ENCODE peak calls at places on chromosomes 6 and 20, in five cellular contexts. One of them, this sample, is unnamed.

GRCh38 chr6:107956586-107957164 is 1.3 kb downstream of the SEC63 start:
- DNase-seq in IMR-90: peak; percentile 65
- DNase-seq in H7: no peak
- DNase-seq in naive thymus-derived CD4-positive, alpha-beta T cell: no peak
- DNase-seq in fibroblast of lung: peak; percentile 75
- DNase-seq in this sample: no peak

GRCh38 chr6:113375950-113376846 is 480.9 kb upstream of the MARCKS start:
- DNase-seq in H7: no peak
- DNase-seq in naive thymus-derived CD4-positive, alpha-beta T cell: no peak
- DNase-seq in IMR-90: peak; percentile 84
- DNase-seq in fibroblast of lung: peak; percentile 50
- DNase-seq in this sample: no peak

GRCh38 chr6:56734334-56734733 is 91.6 kb upstream of the DST start:
- DNase-seq in naive thymus-derived CD4-positive, alpha-beta T cell: no peak
- DNase-seq in fibroblast of lung: no peak
- DNase-seq in IMR-90: no peak
- DNase-seq in H7: no peak
- DNase-seq in this sample: no peak

GRCh38 chr20:44271915-44272663 is 25.0 kb downstream of the GDAP1L1 start:
- DNase-seq in IMR-90: no peak
- DNase-seq in naive thymus-derived CD4-positive, alpha-beta T cell: peak; percentile 7
- DNase-seq in fibroblast of lung: no peak
- DNase-seq in H7: peak; percentile 82
- DNase-seq in this sample: no peak

GRCh38 chr6:170383466-170384075 is 77.0 kb downstream of the FAM120B start:
- DNase-seq in H7: no peak
- DNase-seq in naive thymus-derived CD4-positive, alpha-beta T cell: no peak
- DNase-seq in fibroblast of lung: no peak
- DNase-seq in IMR-90: no peak
- DNase-seq in this sample: no peak

GRCh38 chr20:59392741-59393140 is 92.3 kb downstream of the EDN3 start:
- DNase-seq in IMR-90: no peak
- DNase-seq in naive thymus-derived CD4-positive, alpha-beta T cell: no peak
- DNase-seq in fibroblast of lung: no peak
- DNase-seq in H7: no peak
- DNase-seq in this sample: no peak

GRCh38 chr6:34177181-34177591 is 31.3 kb upstream of the GRM4 start:
- DNase-seq in IMR-90: no peak
- DNase-seq in H7: peak; percentile 33
- DNase-seq in naive thymus-derived CD4-positive, alpha-beta T cell: no peak
- DNase-seq in fibroblast of lung: no peak
- DNase-seq in this sample: no peak

GRCh38 chr20:25672659-25673058 is 24.0 kb downstream of the ZNF337 start:
- DNase-seq in fibroblast of lung: no peak
- DNase-seq in naive thymus-derived CD4-positive, alpha-beta T cell: no peak
- DNase-seq in IMR-90: no peak
- DNase-seq in H7: no peak
- DNase-seq in this sample: no peak

GRCh38 chr20:49460916-49461315 is 21.6 kb downstream of the KCNB1 start:
- DNase-seq in naive thymus-derived CD4-positive, alpha-beta T cell: no peak
- DNase-seq in IMR-90: no peak
- DNase-seq in H7: no peak
- DNase-seq in fibroblast of lung: no peak
- DNase-seq in this sample: no peak

GRCh38 chr6:63236398-63236817 is 25.1 kb downstream of the FKBP1C start:
- DNase-seq in IMR-90: no peak
- DNase-seq in fibroblast of lung: no peak
- DNase-seq in naive thymus-derived CD4-positive, alpha-beta T cell: no peak
- DNase-seq in H7: peak; percentile 9
- DNase-seq in this sample: no peak

GRCh38 chr6:124927806-124928205 is 34.4 kb upstream of the RNF217 start:
- DNase-seq in H7: no peak
- DNase-seq in IMR-90: peak; percentile 84
- DNase-seq in naive thymus-derived CD4-positive, alpha-beta T cell: no peak
- DNase-seq in fibroblast of lung: peak; percentile 38
- DNase-seq in this sample: no peak

GRCh38 chr6:26383624-26384417 is 913 bp downstream of the BTN2A2 start:
- DNase-seq in IMR-90: peak; percentile 72
- DNase-seq in fibroblast of lung: peak; percentile 75
- DNase-seq in naive thymus-derived CD4-positive, alpha-beta T cell: no peak
- DNase-seq in H7: no peak
- DNase-seq in this sample: no peak

GRCh38 chr20:33803921-33804337 is 7.2 kb upstream of the CHMP4B start:
- DNase-seq in H7: no peak
- DNase-seq in fibroblast of lung: peak; percentile 63
- DNase-seq in naive thymus-derived CD4-positive, alpha-beta T cell: no peak
- DNase-seq in IMR-90: peak; percentile 83
- DNase-seq in this sample: no peak

GRCh38 chr20:50837532-50838321 is 42.9 kb downstream of the BCAS4 start:
- DNase-seq in IMR-90: peak; percentile 83
- DNase-seq in H7: no peak
- DNase-seq in fibroblast of lung: peak; percentile 87
- DNase-seq in naive thymus-derived CD4-positive, alpha-beta T cell: no peak
- DNase-seq in this sample: no peak

GRCh38 chr6:52598123-52598823 is 21.4 kb upstream of the TRAM2 start:
- DNase-seq in fibroblast of lung: peak; percentile 81
- DNase-seq in H7: peak; percentile 80
- DNase-seq in naive thymus-derived CD4-positive, alpha-beta T cell: no peak
- DNase-seq in IMR-90: peak; percentile 74
- DNase-seq in this sample: no peak

GRCh38 chr6:132131777-132132176 is 180.6 kb upstream of the CCN2 start:
- DNase-seq in naive thymus-derived CD4-positive, alpha-beta T cell: no peak
- DNase-seq in fibroblast of lung: peak; percentile 99
- DNase-seq in IMR-90: peak; percentile 100
- DNase-seq in H7: no peak
- DNase-seq in this sample: no peak

GRCh38 chr20:52667358-52667757 is 304.8 kb upstream of the TSHZ2 start:
- DNase-seq in fibroblast of lung: no peak
- DNase-seq in IMR-90: no peak
- DNase-seq in naive thymus-derived CD4-positive, alpha-beta T cell: no peak
- DNase-seq in H7: no peak
- DNase-seq in this sample: no peak

GRCh38 chr6:161256390-161256789 is 17.5 kb downstream of the AGPAT4 start:
- DNase-seq in naive thymus-derived CD4-positive, alpha-beta T cell: no peak
- DNase-seq in H7: no peak
- DNase-seq in IMR-90: no peak
- DNase-seq in fibroblast of lung: no peak
- DNase-seq in this sample: no peak

GRCh38 chr6:26205625-26206574 is 118.7 kb downstream of the HFE start:
- DNase-seq in naive thymus-derived CD4-positive, alpha-beta T cell: no peak
- DNase-seq in fibroblast of lung: peak; percentile 74
- DNase-seq in H7: no peak
- DNase-seq in IMR-90: peak; percentile 91
- DNase-seq in this sample: no peak

GRCh38 chr6:42396720-42397119 is 55.0 kb downstream of the TRERF1 start:
- DNase-seq in fibroblast of lung: no peak
- DNase-seq in H7: peak; percentile 48
- DNase-seq in naive thymus-derived CD4-positive, alpha-beta T cell: no peak
- DNase-seq in IMR-90: no peak
- DNase-seq in this sample: no peak

GRCh38 chr6:115729036-115729435 is 331.7 kb downstream of the FRK start:
- DNase-seq in H7: no peak
- DNase-seq in IMR-90: no peak
- DNase-seq in fibroblast of lung: no peak
- DNase-seq in naive thymus-derived CD4-positive, alpha-beta T cell: no peak
- DNase-seq in this sample: no peak

GRCh38 chr6:63572733-63573139 is 456 bp downstream of the LOC128125822 start:
- DNase-seq in naive thymus-derived CD4-positive, alpha-beta T cell: no peak
- DNase-seq in IMR-90: no peak
- DNase-seq in fibroblast of lung: no peak
- DNase-seq in H7: peak; percentile 46
- DNase-seq in this sample: no peak

GRCh38 chr6:42777126-42777822 is 4.6 kb upstream of the BICRAL start:
- DNase-seq in H7: no peak
- DNase-seq in fibroblast of lung: peak; percentile 59
- DNase-seq in IMR-90: peak; percentile 73
- DNase-seq in naive thymus-derived CD4-positive, alpha-beta T cell: no peak
- DNase-seq in this sample: peak; percentile 74

GRCh38 chr20:22974354-22974753 is 60.8 kb upstream of the SSTR4 start:
- DNase-seq in naive thymus-derived CD4-positive, alpha-beta T cell: no peak
- DNase-seq in fibroblast of lung: peak; percentile 9
- DNase-seq in H7: peak; percentile 33
- DNase-seq in IMR-90: no peak
- DNase-seq in this sample: no peak

GRCh38 chr20:34129518-34130162 is 17.6 kb upstream of the EIF2S2 start:
- DNase-seq in IMR-90: peak; percentile 73
- DNase-seq in fibroblast of lung: peak; percentile 77
- DNase-seq in naive thymus-derived CD4-positive, alpha-beta T cell: peak; percentile 75
- DNase-seq in H7: peak; percentile 86
- DNase-seq in this sample: no peak

GRCh38 chr6:52157301-52157930 is 28.8 kb upstream of the IL17A start:
- DNase-seq in IMR-90: peak; percentile 3
- DNase-seq in naive thymus-derived CD4-positive, alpha-beta T cell: no peak
- DNase-seq in H7: no peak
- DNase-seq in fibroblast of lung: no peak
- DNase-seq in this sample: no peak

GRCh38 chr20:20503788-20504528 is 136.1 kb downstream of the INSM1 start:
- DNase-seq in naive thymus-derived CD4-positive, alpha-beta T cell: no peak
- DNase-seq in H7: no peak
- DNase-seq in IMR-90: no peak
- DNase-seq in fibroblast of lung: no peak
- DNase-seq in this sample: no peak

GRCh38 chr20:59961423-59961822 is 3.2 kb downstream of the CDH26 start:
- DNase-seq in IMR-90: no peak
- DNase-seq in fibroblast of lung: no peak
- DNase-seq in naive thymus-derived CD4-positive, alpha-beta T cell: no peak
- DNase-seq in H7: no peak
- DNase-seq in this sample: no peak

GRCh38 chr6:143514996-143515760 is 3.7 kb upstream of the FUCA2 start:
- DNase-seq in IMR-90: no peak
- DNase-seq in naive thymus-derived CD4-positive, alpha-beta T cell: no peak
- DNase-seq in fibroblast of lung: peak; percentile 52
- DNase-seq in H7: no peak
- DNase-seq in this sample: no peak

GRCh38 chr20:10807013-10807412 is 133.2 kb upstream of the JAG1 start:
- DNase-seq in fibroblast of lung: no peak
- DNase-seq in H7: no peak
- DNase-seq in naive thymus-derived CD4-positive, alpha-beta T cell: no peak
- DNase-seq in IMR-90: no peak
- DNase-seq in this sample: no peak

GRCh38 chr6:33770116-33770832 is 18.7 kb downstream of the LEMD2 start:
- DNase-seq in H7: peak; percentile 74
- DNase-seq in fibroblast of lung: no peak
- DNase-seq in IMR-90: no peak
- DNase-seq in naive thymus-derived CD4-positive, alpha-beta T cell: no peak
- DNase-seq in this sample: no peak

GRCh38 chr6:136823128-136823660 is 802 bp downstream of the PEX7 start:
- DNase-seq in H7: no peak
- DNase-seq in fibroblast of lung: no peak
- DNase-seq in IMR-90: no peak
- DNase-seq in naive thymus-derived CD4-positive, alpha-beta T cell: no peak
- DNase-seq in this sample: no peak

GRCh38 chr6:97864366-97864765 is 581.4 kb upstream of the MMS22L start:
- DNase-seq in H7: no peak
- DNase-seq in IMR-90: no peak
- DNase-seq in naive thymus-derived CD4-positive, alpha-beta T cell: no peak
- DNase-seq in fibroblast of lung: no peak
- DNase-seq in this sample: no peak

GRCh38 chr6:98716341-98716740 is 118.0 kb upstream of the POU3F2 start:
- DNase-seq in IMR-90: no peak
- DNase-seq in fibroblast of lung: no peak
- DNase-seq in naive thymus-derived CD4-positive, alpha-beta T cell: no peak
- DNase-seq in H7: peak; percentile 10
- DNase-seq in this sample: no peak

GRCh38 chr6:31209137-31209536 is 38.7 kb upstream of the POU5F1 start:
- DNase-seq in H7: no peak
- DNase-seq in naive thymus-derived CD4-positive, alpha-beta T cell: no peak
- DNase-seq in fibroblast of lung: no peak
- DNase-seq in IMR-90: no peak
- DNase-seq in this sample: no peak

GRCh38 chr6:83615025-83615999 is 93.6 kb downstream of the SNAP91 start:
- DNase-seq in naive thymus-derived CD4-positive, alpha-beta T cell: no peak
- DNase-seq in H7: peak; percentile 41
- DNase-seq in fibroblast of lung: peak; percentile 43
- DNase-seq in IMR-90: peak; percentile 37
- DNase-seq in this sample: peak; percentile 3
- H3K4me3 ChIP-seq in naive thymus-derived CD4-positive, alpha-beta T cell: no peak overlapping the region
- H3K4me3 ChIP-seq in H7: no peak overlapping the region
- H3K4me3 ChIP-seq in fibroblast of lung: no peak overlapping the region
- H3K4me3 ChIP-seq in IMR-90: no peak overlapping the region
- H3K4me3 ChIP-seq in this sample: no peak overlapping the region

GRCh38 chr6:10690651-10691445 is 3.6 kb downstream of the C6orf52 start:
- DNase-seq in fibroblast of lung: no peak
- DNase-seq in H7: no peak
- DNase-seq in naive thymus-derived CD4-positive, alpha-beta T cell: no peak
- DNase-seq in IMR-90: no peak
- DNase-seq in this sample: no peak

GRCh38 chr6:10694302-10695085 is at the start of the genes C6orf52 and PAK1IP1:
- DNase-seq in naive thymus-derived CD4-positive, alpha-beta T cell: peak; percentile 97
- DNase-seq in IMR-90: peak; percentile 91
- DNase-seq in fibroblast of lung: peak; percentile 96
- DNase-seq in H7: peak; percentile 91
- DNase-seq in this sample: peak; percentile 84

GRCh38 chr6:10695086-10695657 is 400 bp downstream of the PAK1IP1 start:
- DNase-seq in IMR-90: peak; percentile 0
- DNase-seq in naive thymus-derived CD4-positive, alpha-beta T cell: no peak
- DNase-seq in fibroblast of lung: no peak
- DNase-seq in H7: peak; percentile 37
- DNase-seq in this sample: no peak

GRCh38 chr6:10696655-10697054 is 1.9 kb downstream of the PAK1IP1 start:
- DNase-seq in H7: no peak
- DNase-seq in IMR-90: no peak
- DNase-seq in fibroblast of lung: no peak
- DNase-seq in naive thymus-derived CD4-positive, alpha-beta T cell: no peak
- DNase-seq in this sample: no peak

GRCh38 chr6:10692965-10693538 is 1.4 kb downstream of the C6orf52 start:
- DNase-seq in naive thymus-derived CD4-positive, alpha-beta T cell: no peak
- DNase-seq in fibroblast of lung: no peak
- DNase-seq in H7: no peak
- DNase-seq in IMR-90: no peak
- DNase-seq in this sample: no peak
- H3K4me3 ChIP-seq in naive thymus-derived CD4-positive, alpha-beta T cell: no peak overlapping the region
- H3K4me3 ChIP-seq in fibroblast of lung: peak overlapping the region; percentile 99
- H3K4me3 ChIP-seq in H7: peak overlapping the region; percentile 98
- H3K4me3 ChIP-seq in IMR-90: peak overlapping the region; percentile 82
- H3K4me3 ChIP-seq in this sample: peak overlapping the region; percentile 77

DNA sequence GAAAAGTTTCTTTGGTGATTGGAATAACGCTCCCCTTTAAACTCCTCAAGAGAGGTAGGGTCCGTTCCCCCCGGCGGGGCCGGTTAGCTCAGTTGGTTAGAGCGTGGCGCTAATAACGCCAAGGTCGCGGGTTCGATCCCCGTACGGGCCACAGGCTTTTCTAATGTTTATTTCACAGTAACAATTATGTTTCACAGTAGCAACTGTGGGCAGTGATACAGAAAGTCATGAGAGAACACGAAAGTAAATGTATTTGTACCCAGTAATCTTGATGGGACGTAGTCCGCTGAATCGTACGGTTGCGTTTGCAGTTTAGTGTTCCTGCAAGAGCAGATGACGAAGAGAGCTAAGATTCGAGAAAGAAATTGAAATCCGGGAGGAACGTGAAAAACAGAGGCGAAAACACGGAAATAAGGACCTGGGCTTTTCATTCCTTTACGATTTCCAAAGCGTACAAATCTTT is 505.5 kb downstream of the PRIM2 start:
- DNase-seq in naive thymus-derived CD4-positive, alpha-beta T cell: no peak
- DNase-seq in fibroblast of lung: peak; percentile 67
- DNase-seq in IMR-90: peak; percentile 48
- DNase-seq in H7: peak; percentile 28
- DNase-seq in this sample: no peak
- H3K4me3 ChIP-seq in naive thymus-derived CD4-positive, alpha-beta T cell: no peak overlapping the region
- H3K4me3 ChIP-seq in fibroblast of lung: peak overlapping the region; percentile 49
- H3K4me3 ChIP-seq in IMR-90: no peak overlapping the region
- H3K4me3 ChIP-seq in H7: peak overlapping the region; percentile 28
- H3K4me3 ChIP-seq in this sample: no peak overlapping the region

GRCh38 chr6:35370124-35370741 is 27.9 kb downstream of the PPARD start:
- DNase-seq in naive thymus-derived CD4-positive, alpha-beta T cell: no peak
- DNase-seq in H7: no peak
- DNase-seq in IMR-90: peak; percentile 95
- DNase-seq in fibroblast of lung: peak; percentile 93
- DNase-seq in this sample: peak; percentile 57
- H3K4me3 ChIP-seq in naive thymus-derived CD4-positive, alpha-beta T cell: peak overlapping the region; percentile 12
- H3K4me3 ChIP-seq in H7: no peak overlapping the region
- H3K4me3 ChIP-seq in IMR-90: no peak overlapping the region
- H3K4me3 ChIP-seq in fibroblast of lung: no peak overlapping the region
- H3K4me3 ChIP-seq in this sample: no peak overlapping the region

This sample was measured in GM12864.